ENCODE peak calls at places on chromosome 12, in eight cellular contexts. One of them, this sample, is unnamed.
A peak's percentile ranks its signal among the peaks of the same experiment; 100 is the strongest.

GRCh38 chr12:92921877-92922276 is 7.2 kb downstream of the EEA1 start:
- DNase-seq in neuronal stem cell: no peak
- DNase-seq in cardiac fibroblast: no peak
- DNase-seq in stromal cell of bone marrow: no peak
- DNase-seq in RKO: no peak
- DNase-seq in RCC 7860: no peak
- DNase-seq in COR-L47: no peak
- DNase-seq in lung: no peak
- DNase-seq in this sample: no peak

GRCh38 chr12:116599285-116600122 is 40.3 kb downstream of the MAP1LC3B2 start:
- DNase-seq in neuronal stem cell: peak; percentile 58
- DNase-seq in cardiac fibroblast: peak; percentile 75
- DNase-seq in stromal cell of bone marrow: peak; percentile 73
- DNase-seq in RKO: peak; percentile 30
- DNase-seq in RCC 7860: no peak
- DNase-seq in COR-L47: no peak
- DNase-seq in lung: peak; percentile 79
- DNase-seq in this sample: no peak

GRCh38 chr12:46888568-46888967 is 62.8 kb upstream of the SLC38A4 start:
- DNase-seq in neuronal stem cell: no peak
- DNase-seq in cardiac fibroblast: no peak
- DNase-seq in stromal cell of bone marrow: no peak
- DNase-seq in RKO: no peak
- DNase-seq in RCC 7860: no peak
- DNase-seq in COR-L47: no peak
- DNase-seq in lung: no peak
- DNase-seq in this sample: no peak

GRCh38 chr12:57630891-57631433 is 2.0 kb downstream of the B4GALNT1 start:
- DNase-seq in neuronal stem cell: no peak
- DNase-seq in cardiac fibroblast: no peak
- DNase-seq in stromal cell of bone marrow: no peak
- DNase-seq in RKO: no peak
- DNase-seq in RCC 7860: no peak
- DNase-seq in COR-L47: no peak
- DNase-seq in lung: no peak
- DNase-seq in this sample: no peak

GRCh38 chr12:126454581-126454980 is 1389.3 kb downstream of the AACS start:
- DNase-seq in neuronal stem cell: no peak
- DNase-seq in cardiac fibroblast: peak; percentile 55
- DNase-seq in stromal cell of bone marrow: no peak
- DNase-seq in RKO: no peak
- DNase-seq in RCC 7860: no peak
- DNase-seq in COR-L47: no peak
- DNase-seq in lung: no peak
- DNase-seq in this sample: no peak

GRCh38 chr12:13443028-13443427 is 246.5 kb downstream of the EMP1 start:
- DNase-seq in neuronal stem cell: no peak
- DNase-seq in cardiac fibroblast: no peak
- DNase-seq in stromal cell of bone marrow: no peak
- DNase-seq in RKO: no peak
- DNase-seq in RCC 7860: no peak
- DNase-seq in COR-L47: no peak
- DNase-seq in lung: peak; percentile 17
- DNase-seq in this sample: no peak

GRCh38 chr12:44143170-44143569 is 307.3 kb downstream of the TMEM117 start:
- DNase-seq in neuronal stem cell: no peak
- DNase-seq in cardiac fibroblast: no peak
- DNase-seq in stromal cell of bone marrow: no peak
- DNase-seq in RKO: no peak
- DNase-seq in RCC 7860: no peak
- DNase-seq in COR-L47: no peak
- DNase-seq in lung: no peak
- DNase-seq in this sample: no peak

GRCh38 chr12:46452061-46452615 is 79.6 kb upstream of the SLC38A2 start:
- DNase-seq in neuronal stem cell: no peak
- DNase-seq in cardiac fibroblast: peak; percentile 39
- DNase-seq in stromal cell of bone marrow: no peak
- DNase-seq in RKO: no peak
- DNase-seq in RCC 7860: no peak
- DNase-seq in COR-L47: no peak
- DNase-seq in lung: no peak
- DNase-seq in this sample: no peak

This sample was measured in stimulated activated naive CD4-positive, alpha-beta T cell.